ENCODE peak calls at places on chromosomes 3 and 15, in eight cellular contexts. B is uterus, Y is AG09309, N is cardiac fibroblast, V is IMR-90, A is mucosa of descending colon, L is spleen, R is tibial nerve. H is an unnamed sample.
A peak's percentile ranks its signal among the peaks of the same experiment; 100 is the strongest.

GRCh38 chr3:63979093-63979492 is 44.2 kb downstream of the PSMD6 start:
- DNase-seq in B (no peak), Y (no peak), N (peak; percentile 37), V (no peak), A (no peak), L (no peak), R (no peak), H (no peak)

GRCh38 chr15:68791431-68792283 is 29.0 kb downstream of the ANP32A start:
- DNase-seq in B (no peak), Y (no peak), N (no peak), V (no peak), A (no peak), L (no peak), R (no peak), H (no peak)

GRCh38 chr15:87686308-87686707 is 570.2 kb downstream of the NTRK3 start:
- DNase-seq in B (no peak), Y (no peak), N (peak; percentile 26), V (no peak), A (no peak), L (no peak), R (no peak), H (no peak)

GRCh38 chr15:88621789-88622604 is 857 bp downstream of the AEN start:
- DNase-seq in B (no peak), Y (no peak), N (peak; percentile 64), V (peak; percentile 67), A (no peak), L (no peak), R (no peak), H (no peak)

GRCh38 chr3:106963446-106963845 is 413.8 kb upstream of the CCDC54 start:
- DNase-seq in B (no peak), Y (peak; percentile 17), N (peak; percentile 31), V (peak; percentile 59), A (no peak), L (no peak), R (no peak), H (no peak)

GRCh38 chr15:63287109-63287508 is 9.7 kb downstream of the APH1B start:
- DNase-seq in B (no peak), Y (no peak), N (peak; percentile 52), V (peak; percentile 48), A (no peak), L (no peak), R (no peak), H (no peak)

GRCh38 chr3:139355937-139356336 is 12.1 kb downstream of the MRPS22 start:
- DNase-seq in B (no peak), Y (no peak), N (no peak), V (no peak), A (no peak), L (no peak), R (no peak), H (no peak)

GRCh38 chr3:8456118-8456811 is 45.4 kb upstream of the LMCD1 start:
- DNase-seq in B (no peak), Y (no peak), N (peak; percentile 29), V (peak; percentile 42), A (no peak), L (no peak), R (no peak), H (no peak)

GRCh38 chr15:85742186-85742751 is 52.5 kb downstream of the KLHL25 start:
- DNase-seq in B (no peak), Y (no peak), N (no peak), V (peak; percentile 66), A (no peak), L (peak; percentile 53), R (no peak), H (no peak)

GRCh38 chr15:52227456-52227855 is 36.3 kb upstream of the GNB5 start:
- DNase-seq in B (peak; percentile 53), Y (peak; percentile 61), N (peak; percentile 90), V (peak; percentile 88), A (no peak), L (no peak), R (peak; percentile 34), H (peak; percentile 61)

GRCh38 chr3:66224220-66224619 is 3.4 kb downstream of the SLC25A26 start:
- DNase-seq in B (no peak), Y (no peak), N (no peak), V (no peak), A (no peak), L (no peak), R (no peak), H (no peak)

GRCh38 chr15:87498545-87498944 is 758.0 kb downstream of the NTRK3 start:
- DNase-seq in B (no peak), Y (no peak), N (peak; percentile 69), V (peak; percentile 0), A (no peak), L (no peak), R (no peak), H (no peak)

GRCh38 chr3:102090646-102091045 is 241.3 kb downstream of the NFKBIZ start:
- DNase-seq in B (no peak), Y (no peak), N (peak; percentile 66), V (peak; percentile 62), A (no peak), L (no peak), R (no peak), H (no peak)

GRCh38 chr3:127889461-127889863 is 25.6 kb upstream of the KBTBD12 start:
- DNase-seq in B (peak; percentile 35), Y (peak; percentile 47), N (peak; percentile 98), V (peak; percentile 33), A (no peak), L (no peak), R (no peak), H (no peak)

GRCh38 chr3:13877911-13878710 is 1.8 kb downstream of the WNT7A start:
- DNase-seq in B (no peak), Y (no peak), N (no peak), V (no peak), A (no peak), L (no peak), R (no peak), H (no peak)

GRCh38 chr15:90425726-90426346 is 37.8 kb downstream of the IQGAP1 start:
- DNase-seq in B (no peak), Y (no peak), N (no peak), V (no peak), A (no peak), L (no peak), R (no peak), H (no peak)

GRCh38 chr3:141603473-141604035 is 116.7 kb downstream of the RASA2 start:
- DNase-seq in B (no peak), Y (no peak), N (peak; percentile 25), V (peak; percentile 18), A (no peak), L (no peak), R (no peak), H (no peak)

GRCh38 chr3:152524198-152525140 is 255.7 kb downstream of the MBNL1 start:
- DNase-seq in B (no peak), Y (peak; percentile 17), N (peak; percentile 77), V (peak; percentile 62), A (no peak), L (no peak), R (peak; percentile 30), H (peak; percentile 33)

GRCh38 chr3:181956122-181956521 is 244.4 kb downstream of the SOX2 start:
- DNase-seq in B (no peak), Y (no peak), N (no peak), V (no peak), A (no peak), L (no peak), R (no peak), H (no peak)

GRCh38 chr3:158095302-158095997 is 10.8 kb downstream of the SHOX2 start:
- DNase-seq in B (no peak), Y (no peak), N (no peak), V (no peak), A (no peak), L (no peak), R (no peak), H (no peak)
- H3K4me3 ChIP-seq in B (no peak overlapping the region), Y (no peak overlapping the region), N (no peak overlapping the region), V (no peak overlapping the region), A (no peak overlapping the region), L (peak overlapping the region; percentile 33), R (no peak overlapping the region), H (no peak overlapping the region)

DNA sequence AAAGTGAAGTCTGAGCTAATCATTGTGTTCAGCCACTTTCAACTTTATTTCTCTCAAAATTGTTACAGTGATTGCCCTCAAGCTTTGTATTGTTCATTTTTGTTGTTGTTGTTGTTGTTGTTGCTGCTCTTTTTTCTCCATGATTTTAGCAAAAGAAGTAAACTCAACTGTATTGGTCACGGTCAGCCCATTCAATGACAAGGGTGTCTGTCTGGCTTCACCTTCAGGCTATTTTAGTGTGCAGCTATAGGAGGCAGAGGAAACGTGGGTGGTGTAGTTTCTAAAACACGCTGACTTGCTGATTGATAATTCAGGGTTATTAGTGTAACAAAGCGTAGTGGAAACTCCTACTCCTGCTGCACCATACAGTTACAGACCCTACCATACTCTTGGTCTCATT is 214.9 kb upstream of the UBE2E1 start:
- DNase-seq in B (no peak), Y (no peak), N (no peak), V (no peak), A (no peak), L (no peak), R (no peak), H (no peak)
- H3K4me3 ChIP-seq in B (no peak overlapping the region), Y (no peak overlapping the region), N (no peak overlapping the region), V (no peak overlapping the region), A (no peak overlapping the region), L (no peak overlapping the region), R (no peak overlapping the region), H (no peak overlapping the region)

DNA sequence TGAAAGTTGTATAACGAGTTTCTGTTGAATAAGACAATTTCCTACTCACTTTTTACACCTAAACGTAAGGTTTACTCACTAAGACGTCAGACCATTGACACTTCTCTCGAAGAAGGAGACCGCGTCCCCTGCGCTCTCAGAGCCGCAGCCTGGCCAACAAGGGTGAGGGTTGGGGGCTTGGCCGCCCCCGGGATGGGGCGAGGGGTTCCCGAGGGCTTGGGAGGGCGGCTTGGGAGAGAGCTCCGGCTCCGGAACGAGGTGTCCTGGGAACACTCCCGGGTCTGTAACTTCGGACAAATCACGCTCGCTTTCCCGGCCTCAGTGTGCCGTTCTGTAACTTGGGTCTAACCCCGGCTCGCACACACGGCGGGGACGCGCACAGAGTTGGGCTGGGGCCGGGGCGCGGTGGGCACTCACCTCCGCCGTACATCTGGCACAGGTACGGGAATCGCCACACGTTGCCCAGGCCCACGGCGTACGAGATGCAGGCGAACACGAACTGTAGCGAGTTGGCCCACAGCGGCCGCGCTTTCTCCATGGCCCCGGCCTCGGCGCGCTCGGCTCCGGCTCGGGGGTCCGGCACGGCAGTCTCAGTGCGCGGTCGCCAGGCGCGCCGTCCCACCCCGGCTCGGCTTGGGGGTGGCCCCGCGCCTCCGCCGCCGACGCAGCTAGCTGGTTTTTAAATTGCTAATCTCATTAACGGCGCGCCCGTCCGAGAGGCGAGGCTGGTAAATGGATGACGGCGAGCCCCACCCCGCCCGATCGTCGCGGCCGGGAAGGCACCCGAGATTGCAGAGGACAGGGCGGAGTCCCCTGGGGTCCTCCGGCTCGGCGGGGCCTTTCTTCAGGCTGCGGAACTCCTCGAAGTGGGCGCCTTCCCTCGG is at the start of gene SLC6A20:
- DNase-seq in B (no peak), Y (no peak), N (no peak), V (no peak), A (no peak), L (no peak), R (no peak), H (peak; percentile 44)
- H3K4me3 ChIP-seq in B (peak within 1 kb of the TSS; percentile 7), Y (peak within 1 kb of the TSS; percentile 1), N (peak within 1 kb of the TSS; percentile 23), V (peak within 1 kb of the TSS; percentile 17), A (no peak within 1 kb of the TSS), L (peak within 1 kb of the TSS; percentile 73), R (peak within 1 kb of the TSS; percentile 46), H (peak within 1 kb of the TSS; percentile 50)

DNA sequence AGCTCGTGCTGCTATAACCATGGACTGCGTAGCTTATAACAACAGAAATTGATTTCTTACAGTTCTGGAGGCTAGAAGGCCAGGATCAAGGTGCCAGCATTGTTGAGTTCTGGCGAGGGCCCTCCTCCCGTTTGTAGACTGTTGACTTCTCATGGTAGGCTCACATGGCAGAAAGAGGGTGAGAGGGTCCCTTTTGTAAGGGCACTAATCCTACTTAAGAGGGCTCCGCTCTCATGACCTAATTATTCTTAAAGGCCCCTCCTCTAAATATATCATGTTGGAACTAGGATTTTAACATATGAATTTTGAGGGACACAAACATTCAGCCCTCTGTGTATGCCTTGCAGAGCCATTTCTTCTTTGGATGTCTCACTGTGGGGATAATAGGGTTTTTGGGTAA is 28.8 kb upstream of the PYDC2 start:
- DNase-seq in B (no peak), Y (no peak), N (no peak), V (no peak), A (no peak), L (peak; percentile 34), R (no peak), H (no peak)
- H3K4me3 ChIP-seq in B (no peak overlapping the region), Y (no peak overlapping the region), N (no peak overlapping the region), V (no peak overlapping the region), A (no peak overlapping the region), L (no peak overlapping the region), R (no peak overlapping the region), H (no peak overlapping the region)